ENCODE peak calls at places on chromosome 15, in seven cellular contexts. J, L, Y, G, E, K and D are unnamed samples.
A peak's percentile ranks its signal among the peaks of the same experiment; 100 is the strongest.

GRCh38 chr15:41550066-41550805 is 6.2 kb upstream of the RPAP1 start:
- DNase-seq in G (no peak), K (no peak), L (no peak), Y (no peak), E (no peak), J (no peak), D (no peak)

GRCh38 chr15:29518442-29518841 is 248.8 kb upstream of the NSMCE3 start:
- DNase-seq in G (no peak), Y (no peak), L (no peak), K (no peak), E (no peak), J (no peak), D (no peak)

GRCh38 chr15:40256642-40257235 is 17.9 kb downstream of the PAK6 start:
- DNase-seq in J (no peak), E (no peak), L (peak; percentile 37), K (peak; percentile 43), Y (no peak), G (peak; percentile 27), D (no peak)

GRCh38 chr15:40927497-40928346 is 1.4 kb upstream of the DLL4 start:
- DNase-seq in Y (no peak), J (no peak), L (no peak), E (no peak), K (no peak), G (no peak), D (no peak)

GRCh38 chr15:97728791-97729190 is 231.7 kb upstream of the ARRDC4 start:
- DNase-seq in K (no peak), E (no peak), L (no peak), J (no peak), G (no peak), Y (no peak), D (no peak)

GRCh38 chr15:29935296-29936020 is 113.2 kb upstream of the TJP1 start:
- DNase-seq in Y (no peak), K (no peak), L (no peak), G (no peak), J (no peak), E (no peak), D (no peak)

GRCh38 chr15:98735895-98736617 is 87.7 kb downstream of the IGF1R start:
- DNase-seq in J (no peak), Y (no peak), G (no peak), L (no peak), E (no peak), K (no peak), D (no peak)

GRCh38 chr15:98405013-98405412 is 243.3 kb upstream of the IGF1R start:
- DNase-seq in L (no peak), J (no peak), E (no peak), K (no peak), Y (no peak), G (no peak), D (no peak)

GRCh38 chr15:75943713-75944215 is 40.1 kb downstream of the FBXO22 start:
- DNase-seq in E (no peak), G (no peak), K (peak; percentile 42), J (no peak), Y (no peak), L (no peak), D (no peak)

GRCh38 chr15:80562846-80563245 is 132.3 kb upstream of the ABHD17C start:
- DNase-seq in G (no peak), K (no peak), J (no peak), L (no peak), E (no peak), Y (no peak), D (peak; percentile 6)

GRCh38 chr15:90035835-90036220 is 34.7 kb downstream of the ZNF710 start:
- DNase-seq in E (no peak), K (no peak), J (no peak), Y (no peak), L (no peak), G (no peak), D (no peak)

GRCh38 chr15:99682455-99682854 is 50.8 kb downstream of the LYSMD4 start:
- DNase-seq in L (no peak), G (no peak), E (no peak), Y (peak; percentile 32), J (no peak), K (peak; percentile 95), D (no peak)

GRCh38 chr15:80828796-80829195 is 49.6 kb downstream of the CEMIP start:
- DNase-seq in L (no peak), G (no peak), Y (no peak), J (no peak), E (no peak), K (no peak), D (no peak)

GRCh38 chr15:88803241-88803919 is at the start of gene ACAN:
- DNase-seq in K (no peak), E (no peak), Y (peak; percentile 78), G (no peak), J (no peak), L (no peak), D (no peak)

GRCh38 chr15:33100314-33100713 is 94.2 kb downstream of the FMN1 start:
- DNase-seq in E (no peak), L (no peak), J (no peak), K (no peak), Y (no peak), G (no peak), D (no peak)

GRCh38 chr15:32998182-32998581 is 196.3 kb downstream of the FMN1 start:
- DNase-seq in G (no peak), J (no peak), E (no peak), L (no peak), K (no peak), Y (no peak), D (no peak)

GRCh38 chr15:24760066-24760465 is 84.5 kb downstream of the NPAP1 start:
- DNase-seq in E (no peak), Y (no peak), G (no peak), J (no peak), K (no peak), L (no peak), D (no peak)